ENCODE peak calls at places on chromosomes 12 and 14, in seven cellular contexts. Q is PC-3; O is foreskin keratinocyte; D is CD4-positive, alpha-beta T cell; J is body of pancreas; N is lower lobe of right lung; I is CD8-positive, alpha-beta T cell. M is an unnamed sample. For H3K27me3, the result is how much of the 10 kb centered on the place peaks cover.

GRCh38 chr12:71138011-71138410 is 19.8 kb downstream of the TSPAN8 start:
- ATAC-seq in Q (no peak), O (no peak), D (no peak), J (no peak), N (no peak), I (no peak), M (no peak)

GRCh38 chr14:87133073-87133815 is 859.7 kb downstream of the GALC start:
- ATAC-seq in Q (no peak), O (peak), D (no peak), J (peak), N (no peak), I (no peak), M (peak)

GRCh38 chr14:39426605-39427004 is 5.6 kb downstream of the FBXO33 start:
- ATAC-seq in Q (peak), O (no peak), D (no peak), J (no peak), N (peak), I (no peak), M (no peak)

GRCh38 chr12:82619644-82620043 is 67.1 kb upstream of the TMTC2 start:
- ATAC-seq in Q (no peak), O (no peak), D (no peak), J (no peak), N (peak), I (no peak), M (no peak)

GRCh38 chr14:60175255-60175902 is 10.2 kb upstream of the DHRS7 start:
- ATAC-seq in Q (peak), O (peak), D (no peak), J (no peak), N (no peak), I (no peak), M (no peak)

GRCh38 chr12:128755565-128755964 is 68.2 kb downstream of the SLC15A4 start:
- ATAC-seq in Q (no peak), O (peak), D (no peak), J (no peak), N (no peak), I (no peak), M (no peak)

GRCh38 chr14:63712123-63712522 is 15.7 kb downstream of the SGPP1 start:
- ATAC-seq in Q (no peak), O (no peak), D (no peak), J (no peak), N (no peak), I (no peak), M (no peak)

GRCh38 chr12:111093428-111094142 is 173.2 kb upstream of the MYL2 start:
- ATAC-seq in Q (no peak), O (no peak), D (peak), J (no peak), N (no peak), I (peak), M (no peak)

GRCh38 chr12:116794725-116795124 is 56.6 kb downstream of the RNFT2 start:
- ATAC-seq in Q (no peak), O (no peak), D (no peak), J (no peak), N (no peak), I (no peak), M (no peak)

GRCh38 chr12:130649101-130649571 is 67.0 kb downstream of the RIMBP2 start:
- ATAC-seq in Q (no peak), O (no peak), D (no peak), J (no peak), N (no peak), I (no peak), M (no peak)

GRCh38 chr12:2960432-2960956 is 1.3 kb downstream of the TEAD4 start:
- ATAC-seq in Q (peak), O (peak), D (no peak), J (no peak), N (peak), I (no peak), M (no peak)

GRCh38 chr12:104670439-104671406 is 214.0 kb downstream of the CHST11 start:
- ATAC-seq in Q (no peak), O (no peak), D (no peak), J (no peak), N (peak), I (no peak), M (no peak)

GRCh38 chr14:50007123-50007903 is 109.1 kb downstream of the VCPKMT start:
- ATAC-seq in Q (peak), O (peak), D (no peak), J (no peak), N (no peak), I (no peak), M (no peak)

GRCh38 chr12:51653431-51653830 is 62.4 kb downstream of the SCN8A start:
- ATAC-seq in Q (no peak), O (no peak), D (no peak), J (no peak), N (no peak), I (no peak), M (no peak)

GRCh38 chr12:14403293-14403692 is 37.8 kb downstream of the ATF7IP start:
- ATAC-seq in Q (no peak), O (no peak), D (peak), J (peak), N (no peak), I (peak), M (no peak)

GRCh38 chr12:116516657-116517056 is 42.5 kb upstream of the MAP1LC3B2 start:
- ATAC-seq in Q (no peak), O (no peak), D (no peak), J (no peak), N (no peak), I (no peak), M (no peak)

GRCh38 chr14:78316711-78317110 is 146.5 kb downstream of the NRXN3 start:
- ATAC-seq in Q (no peak), O (no peak), D (no peak), J (no peak), N (no peak), I (no peak), M (no peak)

GRCh38 chr12:15574353-15574752 is 214.8 kb downstream of the EPS8 start:
- ATAC-seq in Q (no peak), O (no peak), D (no peak), J (no peak), N (no peak), I (no peak), M (no peak)

GRCh38 chr12:77152623-77153193 is 87.3 kb upstream of the E2F7 start:
- ATAC-seq in Q (peak), O (peak), D (no peak), J (no peak), N (no peak), I (no peak), M (no peak)

GRCh38 chr14:79842270-79842669 is 369.0 kb downstream of the DIO2 start:
- ATAC-seq in Q (peak), O (peak), D (no peak), J (peak), N (peak), I (no peak), M (peak)

GRCh38 chr14:51006781-51007211 is 62.5 kb upstream of the PYGL start:
- ATAC-seq in Q (peak), O (peak), D (no peak), J (peak), N (peak), I (no peak), M (peak)

GRCh38 chr12:31324845-31325523 is 966 bp downstream of the SINHCAF start:
- ATAC-seq in Q (peak), O (peak), D (no peak), J (peak), N (peak), I (no peak), M (peak)

GRCh38 chr12:69927145-69927544 is 102.1 kb downstream of the MYRFL start:
- ATAC-seq in Q (no peak), O (no peak), D (no peak), J (no peak), N (no peak), I (no peak), M (no peak)

GRCh38 chr12:62677355-62677754 is 210.7 kb downstream of the MON2 start:
- ATAC-seq in Q (no peak), O (no peak), D (no peak), J (no peak), N (no peak), I (no peak), M (no peak)

GRCh38 chr12:108930756-108931155 is 50.9 kb downstream of the DAO start:
- ATAC-seq in Q (peak), O (no peak), D (no peak), J (no peak), N (no peak), I (no peak), M (no peak)

GRCh38 chr12:1760566-1761382 is 59.6 kb upstream of the LRTM2 start:
- ATAC-seq in Q (peak), O (peak), D (no peak), J (no peak), N (no peak), I (no peak), M (no peak)

GRCh38 chr14:51676549-51676948 is 24.8 kb downstream of the FRMD6 start:
- ATAC-seq in Q (no peak), O (peak), D (no peak), J (no peak), N (no peak), I (no peak), M (no peak)

GRCh38 chr14:80278293-80279037 is 67.2 kb upstream of the DIO2 start:
- ATAC-seq in Q (no peak), O (no peak), D (no peak), J (peak), N (no peak), I (no peak), M (peak)

GRCh38 chr12:29725587-29726320 is 58.0 kb downstream of the TMTC1 start:
- ATAC-seq in Q (peak), O (no peak), D (no peak), J (no peak), N (peak), I (no peak), M (peak)

GRCh38 chr14:71780822-71781221 is 151.4 kb upstream of the RGS6 start:
- ATAC-seq in Q (no peak), O (no peak), D (no peak), J (no peak), N (no peak), I (no peak), M (no peak)

GRCh38 chr12:106717671-106718070 is 56.8 kb upstream of the RIC8B start:
- ATAC-seq in Q (no peak), O (no peak), D (no peak), J (no peak), N (no peak), I (no peak), M (no peak)

GRCh38 chr14:34569750-34570149 is 30.2 kb upstream of the EAPP start:
- ATAC-seq in Q (no peak), O (no peak), D (no peak), J (no peak), N (no peak), I (no peak), M (no peak)

GRCh38 chr14:103362780-103363179 is 22.4 kb upstream of the MARK3 start:
- ATAC-seq in Q (no peak), O (no peak), D (no peak), J (no peak), N (no peak), I (no peak), M (no peak)

GRCh38 chr14:21880918-21881317 is 207.3 kb upstream of the OR4E1 start:
- ATAC-seq in Q (no peak), O (peak), D (no peak), J (no peak), N (no peak), I (no peak), M (no peak)

GRCh38 chr14:20583142-20583541 is 4.7 kb downstream of the RNASE11 start:
- ATAC-seq in Q (no peak), O (no peak), D (no peak), J (no peak), N (no peak), I (no peak), M (no peak)

GRCh38 chr12:9649532-9649940 is 20.0 kb upstream of the CLEC2D start:
- ATAC-seq in Q (no peak), O (no peak), D (no peak), J (no peak), N (no peak), I (no peak), M (no peak)

GRCh38 chr12:57216014-57216891 is at the start of gene NXPH4:
- ATAC-seq in Q (peak), O (no peak), D (peak), J (peak), N (peak), I (peak), M (no peak)

GRCh38 chr12:66290716-66291200 is 11.5 kb upstream of the HELB start:
- ATAC-seq in Q (no peak), O (no peak), D (peak), J (no peak), N (peak), I (peak), M (no peak)

GRCh38 chr12:117857632-117858274 is 111.0 kb downstream of the KSR2 start:
- ATAC-seq in Q (peak), O (peak), D (peak), J (peak), N (peak), I (no peak), M (no peak)

GRCh38 chr12:113887906-113888305 is 78.2 kb downstream of the RBM19 start:
- ATAC-seq in Q (no peak), O (no peak), D (no peak), J (no peak), N (no peak), I (no peak), M (no peak)

DNA sequence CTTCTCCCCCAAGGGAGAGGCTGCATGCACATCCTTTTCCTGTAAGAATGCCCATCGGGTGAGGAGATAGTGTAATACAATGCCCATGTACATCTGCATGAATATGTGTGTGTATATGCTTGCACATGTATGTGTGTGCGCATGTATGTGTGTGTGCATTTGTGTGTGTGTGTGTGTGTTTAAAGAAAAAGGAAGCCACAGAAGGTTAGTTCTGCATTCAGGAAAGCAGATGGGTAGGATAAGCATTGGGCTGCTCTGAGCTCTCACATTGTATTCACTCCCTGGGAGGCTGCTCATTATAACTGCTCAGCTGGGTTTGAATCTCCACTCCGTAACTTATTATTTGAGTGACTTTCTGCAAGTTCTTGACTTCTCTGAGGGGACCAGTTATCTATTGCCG is 74.3 kb downstream of the GALNT8 start:
- ATAC-seq in Q (no peak), O (no peak), D (no peak), J (no peak), N (no peak), I (no peak), M (no peak)
- H3K27me3 ChIP-seq in Q (under half), O (under half), D (under half), J (under half), N (under half), I (under half), M (under half)

DNA sequence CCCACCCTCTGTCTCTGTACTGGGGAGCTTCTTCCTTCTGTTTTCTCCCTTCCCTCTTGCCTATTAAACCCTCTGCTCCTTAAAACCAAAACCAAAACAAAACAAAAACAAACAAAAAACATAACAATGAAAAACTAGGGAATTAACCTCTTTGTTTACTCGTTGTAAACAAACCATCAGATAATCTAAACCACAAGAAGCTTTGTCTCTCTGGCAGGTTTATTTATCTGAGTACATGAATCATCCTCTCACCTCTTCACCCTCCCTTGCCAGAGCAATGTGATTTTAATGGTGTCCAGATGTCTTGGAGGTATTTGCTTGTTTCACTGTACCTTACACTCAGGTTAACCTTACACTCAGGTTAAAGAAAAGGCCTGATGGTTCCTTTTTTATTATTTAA is 66.1 kb downstream of the DYRK2 start:
- ATAC-seq in Q (peak), O (no peak), D (no peak), J (no peak), N (no peak), I (no peak), M (no peak)
- H3K27ac ChIP-seq in Q (no peak), O (no peak), D (no peak), J (no peak), N (no peak), I (no peak), M (no peak)

DNA sequence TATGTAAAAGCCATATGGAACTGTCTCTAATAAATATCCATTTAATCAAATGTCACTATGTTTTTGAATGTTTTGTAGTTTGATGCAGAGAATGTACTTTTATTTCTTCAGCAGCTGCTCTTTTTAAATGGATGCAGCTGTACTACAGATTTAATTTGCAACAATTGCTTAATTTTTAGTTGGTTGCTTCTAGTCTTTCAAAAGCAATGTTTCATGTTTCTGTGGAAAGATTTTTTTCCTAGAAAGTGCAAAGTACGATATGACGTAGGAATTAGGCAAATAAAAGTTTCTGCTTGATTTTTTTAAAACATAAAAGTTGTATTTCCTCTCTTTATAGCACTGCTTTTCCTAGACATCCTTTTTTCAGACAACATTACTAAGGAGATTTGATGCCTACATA is 114.3 kb downstream of the PDE3A start:
- ATAC-seq in Q (no peak), O (no peak), D (no peak), J (no peak), N (no peak), I (no peak), M (no peak)
- H3K27me3 ChIP-seq in Q (under half), O (under half), D (under half), J (under half), N (under half), I (under half), M (under half)

GRCh38 chr12:93813972-93814821 is 137.0 kb downstream of the CRADD start:
- ATAC-seq in Q (no peak), O (no peak), D (no peak), J (peak), N (peak), I (no peak), M (peak)
- H3K27ac ChIP-seq in Q (no peak), O (no peak), D (no peak), J (peak), N (peak), I (no peak), M (peak)

DNA sequence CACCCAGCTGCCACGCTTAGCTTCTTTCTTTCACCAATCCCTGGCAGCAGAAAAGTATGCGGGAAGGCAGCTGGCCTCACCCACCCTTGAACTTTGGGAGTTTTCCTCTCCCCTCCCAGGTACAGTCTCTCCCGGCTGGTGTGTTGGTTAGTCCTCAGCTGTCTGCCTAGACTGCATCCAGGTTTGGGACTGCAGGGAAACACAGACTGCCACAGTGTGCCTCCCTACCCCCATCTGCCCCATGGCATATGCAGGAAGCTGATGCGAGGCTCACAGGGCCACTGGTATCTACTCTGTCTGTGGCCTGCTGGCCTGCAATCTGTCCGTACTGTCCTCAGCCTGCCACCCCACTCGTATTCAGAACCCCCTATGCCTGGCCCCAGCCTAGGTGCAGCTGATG is 2.1 kb downstream of the CD9 start:
- ATAC-seq in Q (no peak), O (no peak), D (no peak), J (no peak), N (peak), I (no peak), M (no peak)
- H3K27me3 ChIP-seq in Q (under half), O (under half), D (under half), J (under half), N (under half), I (under half), M (under half)

GRCh38 chr12:94265966-94266365 is 117.6 kb downstream of the PLXNC1 start:
- ATAC-seq in Q (no peak), O (no peak), D (no peak), J (no peak), N (no peak), I (no peak), M (no peak)
- H3K27ac ChIP-seq in Q (no peak), O (no peak), D (no peak), J (no peak), N (peak), I (no peak), M (no peak)

DNA sequence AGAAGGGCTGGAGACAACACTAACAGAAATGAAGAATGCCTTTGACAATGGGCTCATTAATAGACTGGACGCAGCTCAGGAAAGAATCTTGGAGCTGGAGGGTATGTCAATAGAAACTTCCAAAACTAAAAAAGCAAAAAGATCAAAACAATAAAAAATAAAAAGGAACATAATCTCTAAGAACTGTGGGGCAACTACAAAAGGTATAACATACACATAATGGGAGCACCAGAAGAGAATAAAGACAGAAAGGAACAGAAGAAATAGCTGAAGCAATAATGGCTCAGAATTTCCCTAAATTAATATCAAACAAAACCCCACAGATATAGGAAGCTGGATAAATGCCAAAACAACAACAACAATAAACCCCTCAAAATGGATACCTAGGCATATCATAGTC is 124.1 kb upstream of the ABCD2 start:
- ATAC-seq in Q (no peak), O (no peak), D (no peak), J (no peak), N (no peak), I (no peak), M (no peak)
- H3K27me3 ChIP-seq in Q (under half), O (under half), D (under half), J (under half), N (under half), I (under half), M (under half)

GRCh38 chr12:98983647-98984046 is 338.6 kb downstream of the APAF1 start:
- ATAC-seq in Q (no peak), O (no peak), D (no peak), J (no peak), N (no peak), I (no peak), M (no peak)
- H3K27ac ChIP-seq in Q (no peak), O (no peak), D (no peak), J (no peak), N (no peak), I (no peak), M (no peak)

GRCh38 chr14:104464907-104465306 is 114.7 kb upstream of the C14orf180 start:
- ATAC-seq in Q (no peak), O (no peak), D (no peak), J (no peak), N (no peak), I (no peak), M (no peak)
- H3K27me3 ChIP-seq in Q (half or more), O (under half), D (under half), J (under half), N (under half), I (under half), M (half or more)

DNA sequence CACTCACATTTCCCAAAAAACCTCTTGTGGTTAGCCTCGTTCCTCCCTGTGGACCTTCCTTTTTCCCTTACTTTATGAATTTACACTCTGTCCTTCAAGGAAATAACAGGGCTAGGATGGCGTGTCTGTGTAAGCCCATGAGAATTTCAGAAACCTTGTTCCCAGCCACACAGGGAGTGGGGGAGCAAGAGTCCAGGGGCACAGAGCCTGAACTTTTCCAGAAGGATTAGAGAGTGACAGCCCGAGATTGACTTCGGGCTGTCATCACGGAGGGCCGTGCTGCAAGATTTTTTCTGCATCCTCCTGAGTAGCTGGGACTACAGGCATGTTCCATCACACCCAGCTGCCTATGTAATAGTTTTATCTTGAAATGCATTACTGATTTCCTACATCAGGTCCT is 14.4 kb downstream of the EVL start:
- ATAC-seq in Q (no peak), O (no peak), D (no peak), J (no peak), N (no peak), I (no peak), M (no peak)
- H3K27ac ChIP-seq in Q (peak), O (no peak), D (peak), J (no peak), N (peak), I (peak), M (no peak)

M was measured in gastroesophageal sphincter.